ENCODE peak calls at places on chromosomes 5 and 9, in four cellular contexts. One of them, this sample, is unnamed.

GRCh38 chr5:52961238-52961637 is 27.9 kb upstream of the ITGA2 start:
- DNase-seq in bronchial epithelial cell: peak; percentile 85
- DNase-seq in adrenal gland: no peak
- DNase-seq in left ventricle myocardium inferior: no peak
- DNase-seq in this sample: no peak

GRCh38 chr9:72633966-72634365 is 112.6 kb downstream of the TMC1 start:
- DNase-seq in left ventricle myocardium inferior: no peak
- DNase-seq in bronchial epithelial cell: peak; percentile 74
- DNase-seq in adrenal gland: no peak
- DNase-seq in this sample: peak; percentile 28

GRCh38 chr5:111447822-111448221 is 64.5 kb downstream of the STARD4 start:
- DNase-seq in adrenal gland: no peak
- DNase-seq in bronchial epithelial cell: no peak
- DNase-seq in left ventricle myocardium inferior: no peak
- DNase-seq in this sample: no peak

GRCh38 chr5:93192107-93192506 is 388.9 kb downstream of the NR2F1-AS1 start:
- DNase-seq in adrenal gland: no peak
- DNase-seq in bronchial epithelial cell: peak; percentile 90
- DNase-seq in left ventricle myocardium inferior: no peak
- DNase-seq in this sample: peak; percentile 90

GRCh38 chr9:126506361-126507317 is 107.1 kb upstream of the LMX1B start:
- DNase-seq in bronchial epithelial cell: no peak
- DNase-seq in left ventricle myocardium inferior: no peak
- DNase-seq in adrenal gland: no peak
- DNase-seq in this sample: no peak

GRCh38 chr5:7904170-7904569 is 35.2 kb downstream of the MTRR start:
- DNase-seq in left ventricle myocardium inferior: no peak
- DNase-seq in bronchial epithelial cell: peak; percentile 83
- DNase-seq in adrenal gland: no peak
- DNase-seq in this sample: peak; percentile 61

GRCh38 chr5:131514316-131515275 is 120.4 kb downstream of the RAPGEF6 start:
- DNase-seq in bronchial epithelial cell: peak; percentile 44
- DNase-seq in adrenal gland: no peak
- DNase-seq in left ventricle myocardium inferior: no peak
- DNase-seq in this sample: no peak

GRCh38 chr5:97839338-97840081 is 656.5 kb upstream of the RIOK2 start:
- DNase-seq in bronchial epithelial cell: peak; percentile 43
- DNase-seq in left ventricle myocardium inferior: no peak
- DNase-seq in adrenal gland: no peak
- DNase-seq in this sample: peak; percentile 45

GRCh38 chr5:13992795-13993194 is 48.3 kb upstream of the DNAH5 start:
- DNase-seq in left ventricle myocardium inferior: no peak
- DNase-seq in adrenal gland: no peak
- DNase-seq in bronchial epithelial cell: no peak
- DNase-seq in this sample: no peak

DNA sequence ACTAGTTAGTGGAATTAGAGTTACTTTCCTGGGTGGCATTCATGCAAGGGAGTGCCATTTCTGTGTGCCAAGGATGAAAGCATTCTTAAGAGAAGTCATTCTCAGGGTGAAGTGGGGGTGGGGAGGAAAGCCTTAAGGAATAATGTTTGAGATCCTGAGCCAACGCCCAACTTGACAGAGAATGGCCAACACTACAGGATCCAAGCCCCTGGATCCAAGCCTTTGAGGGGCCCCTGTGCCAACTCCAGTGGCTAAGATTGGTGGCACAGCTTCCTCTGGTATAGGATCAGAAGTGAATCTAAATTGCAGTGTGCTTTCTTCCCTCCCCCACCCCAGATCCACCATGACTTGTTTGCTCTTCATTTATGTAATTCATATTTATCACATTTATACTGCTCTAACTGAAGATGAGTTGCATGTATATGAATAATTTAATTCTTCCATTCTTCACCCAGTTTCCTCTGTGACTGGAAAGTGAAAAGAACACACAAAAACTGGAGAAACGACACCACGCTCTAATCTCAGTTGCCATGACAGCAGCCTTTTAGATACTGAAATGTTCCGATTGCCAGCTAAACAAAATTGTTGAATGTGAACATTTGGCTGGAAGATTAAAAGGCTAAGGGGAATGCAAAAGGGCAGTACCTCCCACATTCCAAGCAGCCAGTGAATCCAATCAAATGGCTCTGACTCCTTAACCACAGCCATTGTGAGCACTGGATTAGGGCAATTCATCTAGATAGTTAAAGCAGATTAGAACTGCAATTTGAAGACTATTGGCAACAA is 4.5 kb downstream of the ZNF608 start:
- DNase-seq in left ventricle myocardium inferior: no peak
- DNase-seq in adrenal gland: peak; percentile 56
- DNase-seq in bronchial epithelial cell: peak; percentile 84
- DNase-seq in this sample: peak; percentile 94
- H3K4me3 ChIP-seq in left ventricle myocardium inferior: peak overlapping the region; percentile 79
- H3K4me3 ChIP-seq in adrenal gland: no peak overlapping the region
- H3K4me3 ChIP-seq in bronchial epithelial cell: peak overlapping the region; percentile 7
- H3K4me3 ChIP-seq in this sample: peak overlapping the region; percentile 74

DNA sequence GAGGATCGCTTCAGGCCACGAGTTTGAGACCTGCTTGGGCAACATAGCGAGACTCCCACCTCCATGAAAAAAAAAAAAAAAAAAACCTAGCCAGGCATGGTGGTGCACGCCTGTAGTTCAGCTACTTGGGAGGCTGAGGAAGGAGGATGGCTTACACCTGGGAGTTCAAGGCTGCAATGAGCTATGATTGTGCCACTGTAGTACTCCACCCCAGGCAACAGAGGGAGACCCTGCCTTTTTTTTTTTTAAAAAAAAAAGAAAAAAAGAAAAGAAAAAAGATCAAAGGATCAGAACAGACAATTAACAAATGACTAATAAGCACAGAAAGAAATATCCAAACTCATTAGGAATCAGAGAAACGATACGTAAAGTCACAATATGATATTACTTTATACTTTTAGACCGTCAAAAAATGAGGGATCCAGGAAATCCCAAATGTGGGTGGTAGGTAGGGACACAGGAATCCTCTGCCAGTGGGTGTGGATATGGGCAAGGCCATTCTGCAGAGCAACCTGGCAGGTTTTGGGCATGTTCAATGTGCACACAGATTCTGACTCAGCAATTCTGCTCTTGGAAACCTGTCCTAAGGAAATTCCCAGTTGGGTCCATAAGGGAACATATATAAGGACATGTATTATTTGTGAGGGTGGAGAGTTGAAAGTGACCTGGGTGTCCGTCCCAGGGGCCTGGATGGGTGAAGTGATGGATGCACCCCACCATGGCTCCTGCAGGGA is 144.7 kb upstream of the TBC1D2 start:
- DNase-seq in adrenal gland: no peak
- DNase-seq in left ventricle myocardium inferior: no peak
- DNase-seq in bronchial epithelial cell: peak; percentile 53
- DNase-seq in this sample: no peak
- TF ChIP-seq CTCF in adrenal gland: no peak
- TF ChIP-seq CTCF in left ventricle myocardium inferior: no peak
- TF ChIP-seq CTCF in bronchial epithelial cell: no peak
- TF ChIP-seq CTCF in this sample: no peak

GRCh38 chr5:43066231-43066798 is 26.2 kb upstream of the ANXA2R start:
- DNase-seq in bronchial epithelial cell: peak; percentile 52
- DNase-seq in adrenal gland: peak; percentile 82
- DNase-seq in left ventricle myocardium inferior: peak; percentile 78
- DNase-seq in this sample: peak; percentile 77

GRCh38 chr5:43066799-43067741 is 27.0 kb upstream of the ANXA2R start:
- DNase-seq in bronchial epithelial cell: peak; percentile 87
- DNase-seq in left ventricle myocardium inferior: peak; percentile 86
- DNase-seq in adrenal gland: peak; percentile 90
- DNase-seq in this sample: peak; percentile 93

GRCh38 chr5:43065384-43066230 is 25.5 kb upstream of the ANXA2R start:
- DNase-seq in adrenal gland: peak; percentile 76
- DNase-seq in bronchial epithelial cell: peak; percentile 49
- DNase-seq in left ventricle myocardium inferior: peak; percentile 61
- DNase-seq in this sample: peak; percentile 69

GRCh38 chr5:43061352-43061751 is 21.2 kb upstream of the ANXA2R start:
- DNase-seq in bronchial epithelial cell: no peak
- DNase-seq in adrenal gland: no peak
- DNase-seq in left ventricle myocardium inferior: no peak
- DNase-seq in this sample: peak; percentile 52

GRCh38 chr5:43063731-43064171 is 23.6 kb upstream of the ANXA2R start:
- DNase-seq in left ventricle myocardium inferior: no peak
- DNase-seq in bronchial epithelial cell: no peak
- DNase-seq in adrenal gland: no peak
- DNase-seq in this sample: peak; percentile 60
- H3K4me3 ChIP-seq in left ventricle myocardium inferior: peak overlapping the region; percentile 87
- H3K4me3 ChIP-seq in bronchial epithelial cell: no peak overlapping the region
- H3K4me3 ChIP-seq in adrenal gland: no peak overlapping the region
- H3K4me3 ChIP-seq in this sample: peak overlapping the region; percentile 1

GRCh38 chr9:20361220-20361619 is 261.1 kb downstream of the MLLT3 start:
- DNase-seq in left ventricle myocardium inferior: no peak
- DNase-seq in bronchial epithelial cell: no peak
- DNase-seq in adrenal gland: no peak
- DNase-seq in this sample: no peak

GRCh38 chr9:20364954-20365353 is 257.3 kb downstream of the MLLT3 start:
- DNase-seq in left ventricle myocardium inferior: no peak
- DNase-seq in adrenal gland: no peak
- DNase-seq in bronchial epithelial cell: no peak
- DNase-seq in this sample: no peak

GRCh38 chr9:20358201-20358600 is 264.1 kb downstream of the MLLT3 start:
- DNase-seq in bronchial epithelial cell: peak; percentile 96
- DNase-seq in adrenal gland: no peak
- DNase-seq in left ventricle myocardium inferior: no peak
- DNase-seq in this sample: peak; percentile 19

GRCh38 chr9:20361656-20362570 is 260.4 kb downstream of the MLLT3 start:
- DNase-seq in bronchial epithelial cell: no peak
- DNase-seq in left ventricle myocardium inferior: no peak
- DNase-seq in adrenal gland: no peak
- DNase-seq in this sample: no peak

GRCh38 chr9:20363233-20363632 is 259.1 kb downstream of the MLLT3 start:
- DNase-seq in adrenal gland: no peak
- DNase-seq in bronchial epithelial cell: no peak
- DNase-seq in left ventricle myocardium inferior: no peak
- DNase-seq in this sample: no peak
- TF ChIP-seq CTCF in adrenal gland: no peak
- TF ChIP-seq CTCF in bronchial epithelial cell: no peak
- TF ChIP-seq CTCF in left ventricle myocardium inferior: no peak
- TF ChIP-seq CTCF in this sample: no peak

GRCh38 chr5:51391175-51391574 is 7.9 kb downstream of the ISL1 start:
- DNase-seq in bronchial epithelial cell: no peak
- DNase-seq in adrenal gland: no peak
- DNase-seq in left ventricle myocardium inferior: no peak
- DNase-seq in this sample: no peak

GRCh38 chr5:51387854-51388320 is 4.6 kb downstream of the ISL1 start:
- DNase-seq in bronchial epithelial cell: no peak
- DNase-seq in left ventricle myocardium inferior: no peak
- DNase-seq in adrenal gland: no peak
- DNase-seq in this sample: no peak

GRCh38 chr5:51389582-51390463 is 6.6 kb downstream of the ISL1 start:
- DNase-seq in left ventricle myocardium inferior: no peak
- DNase-seq in adrenal gland: no peak
- DNase-seq in bronchial epithelial cell: no peak
- DNase-seq in this sample: no peak

GRCh38 chr5:51388488-51389325 is 5.5 kb downstream of the ISL1 start:
- DNase-seq in left ventricle myocardium inferior: no peak
- DNase-seq in adrenal gland: no peak
- DNase-seq in bronchial epithelial cell: no peak
- DNase-seq in this sample: no peak

DNA sequence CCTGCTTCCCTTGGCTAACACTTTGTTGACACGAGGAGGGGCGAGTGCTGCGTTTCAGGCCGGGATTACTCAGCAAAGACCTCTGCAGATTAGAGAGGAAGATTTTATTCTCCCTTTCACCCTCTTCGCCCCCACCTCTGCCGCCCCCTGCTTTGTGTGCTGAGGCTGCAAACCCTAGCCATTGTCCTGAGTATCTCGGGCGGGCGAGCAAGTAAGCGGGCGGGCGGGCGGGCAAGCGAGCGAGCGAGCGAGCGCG is 6.0 kb downstream of the ISL1 start:
- DNase-seq in adrenal gland: no peak
- DNase-seq in left ventricle myocardium inferior: no peak
- DNase-seq in bronchial epithelial cell: no peak
- DNase-seq in this sample: no peak
- H3K4me3 ChIP-seq in adrenal gland: no peak overlapping the region
- H3K4me3 ChIP-seq in left ventricle myocardium inferior: peak overlapping the region; percentile 51
- H3K4me3 ChIP-seq in bronchial epithelial cell: no peak overlapping the region
- H3K4me3 ChIP-seq in this sample: no peak overlapping the region

GRCh38 chr5:39201160-39201794 is 18.1 kb downstream of the FYB1 start:
- DNase-seq in adrenal gland: no peak
- DNase-seq in left ventricle myocardium inferior: no peak
- DNase-seq in bronchial epithelial cell: no peak
- DNase-seq in this sample: no peak
- TF ChIP-seq CTCF in adrenal gland: no peak
- TF ChIP-seq CTCF in left ventricle myocardium inferior: no peak
- TF ChIP-seq CTCF in bronchial epithelial cell: peak; percentile 14
- TF ChIP-seq CTCF in this sample: no peak

GRCh38 chr5:173279166-173279565 is 44.2 kb upstream of the NKX2-5 start:
- DNase-seq in left ventricle myocardium inferior: no peak
- DNase-seq in bronchial epithelial cell: no peak
- DNase-seq in adrenal gland: no peak
- DNase-seq in this sample: no peak

GRCh38 chr5:173281910-173282309 is 46.3 kb downstream of the STC2 start:
- DNase-seq in adrenal gland: no peak
- DNase-seq in bronchial epithelial cell: no peak
- DNase-seq in left ventricle myocardium inferior: no peak
- DNase-seq in this sample: no peak

GRCh38 chr5:173282916-173283315 is 45.3 kb downstream of the STC2 start:
- DNase-seq in left ventricle myocardium inferior: no peak
- DNase-seq in bronchial epithelial cell: no peak
- DNase-seq in adrenal gland: no peak
- DNase-seq in this sample: no peak

GRCh38 chr5:173287086-173287485 is 41.1 kb downstream of the STC2 start:
- DNase-seq in adrenal gland: no peak
- DNase-seq in bronchial epithelial cell: no peak
- DNase-seq in left ventricle myocardium inferior: no peak
- DNase-seq in this sample: no peak

GRCh38 chr5:173283318-173284288 is 44.6 kb downstream of the STC2 start:
- DNase-seq in left ventricle myocardium inferior: peak; percentile 82
- DNase-seq in bronchial epithelial cell: peak; percentile 54
- DNase-seq in adrenal gland: peak; percentile 77
- DNase-seq in this sample: peak; percentile 51
- H3K4me3 ChIP-seq in left ventricle myocardium inferior: peak overlapping the region; percentile 58
- H3K4me3 ChIP-seq in bronchial epithelial cell: no peak overlapping the region
- H3K4me3 ChIP-seq in adrenal gland: no peak overlapping the region
- H3K4me3 ChIP-seq in this sample: peak overlapping the region; percentile 20

GRCh38 chr9:124419832-124420489 is 4.7 kb upstream of the PSMB7 start:
- DNase-seq in left ventricle myocardium inferior: no peak
- DNase-seq in bronchial epithelial cell: no peak
- DNase-seq in adrenal gland: no peak
- DNase-seq in this sample: no peak
- TF ChIP-seq CTCF in left ventricle myocardium inferior: peak; percentile 38
- TF ChIP-seq CTCF in bronchial epithelial cell: no peak
- TF ChIP-seq CTCF in adrenal gland: no peak
- TF ChIP-seq CTCF in this sample: no peak